ENCODE peak calls at places on chromosomes 3 and 15, in eight cellular contexts. C is stimulated activated CD4-positive, alpha-beta T cell treated with anti-CD3 and anti-CD28 coated beads, TNF-alpha, amount 100 ng/mL, for 4 hours; E is gastrocnemius medialis; Q is CD14-positive monocyte; M is epithelial cell of esophagus; I is iPS-NIHi11; R is activated T-helper 1 cell treated with anti-CD3 and anti-CD28 coated beads, Interleukin-2, amount 50 U/mL, for 16 hours; D is T-cell. X is an unnamed sample.

GRCh38 chr3:83033123-83033522 is 1271.7 kb upstream of the GBE1 start:
- DNase-seq in C (no peak), E (no peak), Q (no peak), M (no peak), I (no peak), R (no peak), D (no peak), X (no peak)

GRCh38 chr15:74306801-74307217 is 60.6 kb downstream of the CYP11A1 start:
- DNase-seq in C (no peak), E (no peak), Q (no peak), M (peak), I (no peak), R (no peak), D (no peak), X (peak)

GRCh38 chr15:68113751-68114150 is 59.6 kb downstream of the PIAS1 start:
- DNase-seq in C (no peak), E (no peak), Q (no peak), M (no peak), I (no peak), R (no peak), D (no peak), X (no peak)

GRCh38 chr3:138068579-138069174 is 46.7 kb downstream of the DZIP1L start:
- DNase-seq in C (peak), E (peak), Q (peak), M (peak), I (peak), R (peak), D (peak), X (peak)

GRCh38 chr15:92960996-92961681 is 61.0 kb downstream of the CHD2 start:
- DNase-seq in C (no peak), E (no peak), Q (no peak), M (no peak), I (no peak), R (no peak), D (no peak), X (no peak)

GRCh38 chr3:37986479-37987314 is 3.9 kb upstream of the VILL start:
- DNase-seq in C (no peak), E (no peak), Q (no peak), M (peak), I (no peak), R (no peak), D (no peak), X (no peak)

GRCh38 chr3:170746175-170746942 is 123.6 kb downstream of the RPL22L1 start:
- DNase-seq in C (no peak), E (no peak), Q (no peak), M (no peak), I (no peak), R (no peak), D (no peak), X (no peak)

GRCh38 chr3:136366289-136366688 is 116.1 kb downstream of the PCCB start:
- DNase-seq in C (no peak), E (no peak), Q (no peak), M (peak), I (no peak), R (no peak), D (no peak), X (no peak)

GRCh38 chr3:72606005-72606800 is 242.0 kb downstream of the SHQ1 start:
- DNase-seq in C (no peak), E (no peak), Q (no peak), M (no peak), I (no peak), R (no peak), D (no peak), X (no peak)

GRCh38 chr3:179666030-179666429 is 13.2 kb downstream of the USP13 start:
- DNase-seq in C (no peak), E (no peak), Q (no peak), M (no peak), I (no peak), R (no peak), D (no peak), X (no peak)

GRCh38 chr3:174438501-174439156 is 420.5 kb upstream of the NAALADL2 start:
- DNase-seq in C (no peak), E (no peak), Q (no peak), M (no peak), I (no peak), R (no peak), D (no peak), X (no peak)

GRCh38 chr3:183500349-183500748 is 55.2 kb downstream of the KLHL6 start:
- DNase-seq in C (no peak), E (no peak), Q (no peak), M (peak), I (no peak), R (no peak), D (no peak), X (no peak)

GRCh38 chr3:10396931-10397330 is 76.0 kb upstream of the SEC13 start:
- DNase-seq in C (no peak), E (no peak), Q (no peak), M (no peak), I (no peak), R (no peak), D (no peak), X (no peak)

GRCh38 chr15:72934006-72934405 is 118.3 kb upstream of the NEO1 start:
- DNase-seq in C (no peak), E (no peak), Q (no peak), M (peak), I (no peak), R (no peak), D (no peak), X (no peak)

GRCh38 chr3:149448331-149448831 is 26.1 kb upstream of the TM4SF4 start:
- DNase-seq in C (no peak), E (no peak), Q (peak), M (peak), I (no peak), R (no peak), D (no peak), X (no peak)

GRCh38 chr15:67091073-67091965 is 25.9 kb downstream of the SMAD3 start:
- DNase-seq in C (no peak), E (peak), Q (peak), M (peak), I (no peak), R (peak), D (peak), X (no peak)

GRCh38 chr3:177279118-177279815 is 82.0 kb upstream of the TBL1XR1 start:
- DNase-seq in C (no peak), E (no peak), Q (no peak), M (no peak), I (no peak), R (no peak), D (no peak), X (no peak)

X was measured in nephron progenitor cell.